ENCODE peak calls at places on chromosomes 11 and 22, in nine cellular contexts. O is Panc1, N is HL-60, I is suprapubic skin, J is endothelial cell of umbilical vein, U is GM23338, A is sigmoid colon, W is K562, D is spleen. T is an unnamed sample.

GRCh38 chr11:115939104-115939503 is 434.9 kb upstream of the CADM1 start:
- DNase-seq in U (no peak), J (no peak), W (no peak), I (no peak), A (no peak), O (no peak), N (no peak), D (no peak), T (no peak)

GRCh38 chr11:122853261-122853660 is 15.0 kb downstream of the CRTAM start:
- DNase-seq in N (no peak), D (no peak), W (no peak), U (no peak), J (no peak), A (no peak), I (no peak), O (no peak), T (no peak)

GRCh38 chr22:32830957-32831356 is 29.5 kb downstream of the TIMP3 start:
- DNase-seq in U (no peak), D (no peak), A (peak; percentile 20), I (no peak), W (no peak), J (no peak), O (no peak), N (no peak), T (no peak)

GRCh38 chr22:28179392-28179791 is 260.3 kb upstream of the PITPNB start:
- DNase-seq in W (no peak), U (no peak), I (no peak), J (no peak), O (no peak), D (no peak), A (no peak), N (no peak), T (no peak)

GRCh38 chr11:132158091-132158490 is 787.7 kb downstream of the NTM start:
- DNase-seq in A (no peak), J (peak; percentile 32), D (no peak), N (peak; percentile 29), W (no peak), O (peak; percentile 22), I (no peak), U (peak; percentile 71), T (no peak)

GRCh38 chr11:71265559-71266092 is 13.2 kb upstream of the SHANK2 start:
- DNase-seq in D (no peak), A (peak; percentile 47), N (no peak), W (no peak), U (no peak), O (no peak), J (no peak), I (peak; percentile 71), T (no peak)

GRCh38 chr11:65308281-65308891 is 6.3 kb upstream of the CDC42EP2 start:
- DNase-seq in U (no peak), I (no peak), O (no peak), D (peak; percentile 86), N (no peak), J (peak; percentile 58), A (no peak), W (no peak), T (no peak)

GRCh38 chr11:44702897-44703296 is 23.9 kb upstream of the TSPAN18 start:
- DNase-seq in A (peak; percentile 93), O (no peak), N (no peak), U (no peak), D (peak; percentile 42), W (no peak), I (no peak), J (no peak), T (no peak)

GRCh38 chr11:64759722-64760719 is at the start of gene PYGM:
- DNase-seq in J (no peak), O (no peak), D (peak; percentile 73), N (no peak), I (no peak), W (peak; percentile 36), A (peak; percentile 93), U (peak; percentile 86), T (no peak)

GRCh38 chr11:126355926-126356897 is 726 bp downstream of the ST3GAL4 start:
- DNase-seq in I (peak; percentile 81), O (no peak), D (peak; percentile 85), J (peak; percentile 26), A (peak; percentile 80), W (no peak), U (peak; percentile 57), N (peak; percentile 72), T (peak; percentile 52)

GRCh38 chr11:67484847-67485311 is 2.1 kb downstream of the AIP start:
- DNase-seq in U (no peak), J (no peak), N (peak; percentile 76), A (peak; percentile 68), O (no peak), D (peak; percentile 91), W (no peak), I (peak; percentile 78), T (no peak)

DNA sequence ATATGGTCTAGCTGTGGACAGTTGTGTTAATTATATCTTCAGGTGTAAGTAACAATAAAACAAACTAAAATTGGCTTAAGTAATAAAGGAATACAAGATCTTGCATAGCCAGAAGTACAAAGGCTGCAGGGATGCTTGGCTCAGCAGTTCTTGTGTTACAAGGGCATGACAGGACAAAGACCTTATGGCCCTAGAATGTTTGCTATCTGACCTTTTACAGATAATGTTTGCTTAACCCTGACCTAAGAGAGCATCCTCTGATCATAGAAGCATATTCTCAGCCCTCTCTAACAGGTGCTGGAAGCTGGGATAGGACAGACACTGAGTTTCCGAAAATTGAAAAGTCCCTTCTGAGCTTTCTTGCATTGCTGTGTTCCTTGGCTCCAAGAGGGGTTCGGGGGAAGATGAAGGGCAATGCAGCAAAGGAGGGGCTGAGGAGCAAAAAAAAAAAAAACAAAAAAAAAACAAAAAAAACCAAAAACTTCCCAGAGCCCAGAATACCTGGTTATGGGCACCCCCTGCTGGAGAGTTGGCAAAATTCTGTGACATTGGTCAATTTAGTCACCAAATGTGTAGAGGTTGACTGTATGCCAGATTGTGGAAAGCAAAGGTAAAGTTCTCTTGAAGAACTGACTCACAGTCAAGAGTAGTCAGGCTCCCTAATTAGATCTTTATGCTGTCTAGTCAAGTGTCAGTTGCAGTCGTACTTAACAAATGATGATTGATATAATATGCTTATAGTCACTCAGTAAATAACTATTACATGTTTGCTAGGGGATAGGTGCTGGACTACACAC is 10.4 kb upstream of the HIKESHI start:
- DNase-seq in N (peak; percentile 48), A (no peak), U (peak; percentile 85), W (peak; percentile 57), O (peak; percentile 48), J (peak; percentile 49), D (no peak), I (no peak), T (no peak)
- TF ChIP-seq POLR2AphosphoS5 in N (no peak), A (no peak), U (no peak), W (no peak), O (no peak), J (no peak), D (no peak), I (no peak), T (no peak)

DNA sequence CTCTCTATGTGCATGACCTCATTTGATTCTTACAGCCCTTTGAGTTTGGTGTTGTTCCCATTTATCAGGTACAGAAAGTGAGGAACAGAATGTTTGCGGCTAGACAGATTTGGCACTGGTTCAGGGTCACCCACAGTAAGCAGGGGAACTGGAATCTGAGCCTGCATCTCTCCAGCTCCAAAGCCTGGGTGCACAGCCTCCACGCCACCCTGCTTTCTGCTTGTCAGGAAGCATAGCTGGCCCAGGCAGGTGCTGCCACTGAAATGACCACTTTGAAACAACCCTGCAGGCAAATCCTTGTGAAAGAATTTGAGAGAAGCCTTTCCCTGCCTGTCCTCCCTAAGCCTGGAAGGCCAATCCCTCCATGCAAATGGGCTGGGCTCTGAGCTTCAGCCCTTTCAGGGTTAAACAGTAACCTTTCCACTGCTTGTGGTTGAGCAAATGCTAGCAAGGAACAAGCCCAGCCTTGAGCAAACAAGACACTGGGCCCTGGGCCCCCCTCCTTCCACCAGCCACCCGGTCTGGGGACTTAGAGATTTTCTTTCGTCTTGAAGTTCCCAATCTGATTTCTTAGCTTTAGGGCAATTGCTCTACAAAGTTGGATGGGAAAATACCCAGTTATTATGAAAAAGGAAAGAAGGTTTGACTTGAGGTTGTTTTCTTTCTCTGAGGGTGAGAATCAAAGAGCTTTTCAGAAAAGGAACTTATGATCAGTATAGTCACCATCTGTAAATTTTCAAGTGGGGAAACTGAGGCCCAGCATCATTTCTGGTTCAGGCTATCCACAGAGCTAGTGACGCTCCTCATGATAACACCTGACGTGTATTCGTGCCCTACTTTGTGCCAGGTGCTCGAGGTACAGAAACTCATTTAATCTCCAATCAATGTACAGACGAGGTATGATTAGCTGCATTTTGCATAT is 19.4 kb downstream of the EHF start:
- DNase-seq in W (no peak), D (no peak), O (no peak), J (no peak), I (no peak), N (peak; percentile 23), A (no peak), U (no peak), T (peak; percentile 76)
- TF ChIP-seq POLR2AphosphoS5 in W (no peak), D (no peak), O (no peak), J (no peak), I (no peak), N (no peak), A (no peak), U (no peak), T (no peak)

DNA sequence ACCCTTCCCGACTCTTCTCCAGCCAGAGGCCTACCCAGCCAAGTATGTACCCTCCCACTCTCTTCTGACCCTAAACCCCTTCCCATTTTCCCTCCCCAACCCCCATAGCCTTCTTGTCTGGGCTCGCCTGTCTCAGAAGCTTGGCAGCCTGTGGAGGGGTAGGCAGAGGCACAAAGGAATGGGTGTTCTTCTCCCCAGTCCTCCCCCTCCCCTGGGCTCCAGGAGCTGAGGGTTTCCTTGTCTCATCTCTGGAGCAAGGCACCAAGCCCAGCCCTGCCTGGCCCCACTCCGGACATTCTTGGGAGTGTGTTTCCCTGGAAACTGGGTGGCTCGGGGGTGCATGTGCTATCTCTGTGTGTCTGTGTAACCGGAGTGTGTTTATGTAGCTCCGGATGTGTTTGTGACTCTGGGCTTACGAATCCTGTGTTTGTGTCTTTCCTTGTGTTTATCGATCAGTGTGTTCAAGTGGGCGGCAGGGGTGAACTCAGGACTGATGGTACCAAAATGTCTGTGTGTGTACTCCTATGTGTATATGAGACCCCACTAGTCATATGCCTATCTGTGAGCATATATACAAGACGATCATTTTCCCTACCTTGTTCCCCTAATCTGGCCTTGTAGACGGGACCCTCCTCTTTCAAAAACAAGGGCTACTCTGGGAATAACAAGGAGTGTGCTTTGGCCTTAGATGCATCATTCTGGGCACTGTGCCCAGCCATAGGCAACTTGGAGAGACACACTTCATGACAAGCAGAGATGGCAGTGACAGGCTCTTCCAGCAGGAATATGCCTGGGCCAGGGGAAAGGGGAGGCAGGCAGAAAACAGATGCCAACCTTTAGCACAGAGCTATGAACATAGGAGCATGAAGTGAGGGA is 10.9 kb downstream of the PHLDB1 start:
- DNase-seq in D (peak; percentile 74), J (peak; percentile 81), I (peak; percentile 82), W (no peak), N (no peak), U (no peak), A (peak; percentile 90), O (no peak), T (peak; percentile 64)
- TF ChIP-seq POLR2AphosphoS5 in D (peak; percentile 48), J (peak; percentile 75), I (no peak), W (no peak), N (no peak), U (no peak), A (peak; percentile 16), O (no peak), T (no peak)

DNA sequence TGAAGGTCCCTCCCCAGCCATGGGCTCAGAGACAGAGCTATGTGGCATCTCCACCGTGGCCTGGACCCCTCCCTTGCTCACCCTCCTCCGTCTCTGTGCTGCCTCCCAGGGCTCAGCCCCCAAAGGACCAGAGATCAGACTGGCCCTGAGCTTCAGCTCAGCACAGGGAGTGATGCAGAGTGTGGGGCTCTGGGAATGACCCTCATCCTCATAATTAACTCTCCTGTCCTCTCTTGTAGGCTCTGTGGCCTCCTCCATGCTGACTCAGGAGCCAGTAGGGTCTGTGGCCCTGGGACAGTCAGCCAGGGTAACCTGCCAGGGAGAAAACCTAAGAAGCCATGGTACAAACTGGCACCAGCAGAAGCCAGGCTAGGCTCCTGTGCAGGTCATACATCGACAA is 28.7 kb downstream of the GGTLC2 start:
- DNase-seq in W (no peak), J (no peak), I (no peak), U (no peak), O (no peak), D (no peak), A (no peak), N (no peak), T (no peak)
- TF ChIP-seq POLR2AphosphoS5 in W (no peak), J (no peak), I (no peak), U (no peak), O (no peak), D (no peak), A (no peak), N (no peak), T (no peak)

T was measured in breast epithelium.